ENCODE peak calls at places on chromosomes 6 and 20, in five cellular contexts. B is fibroblast of pulmonary artery, J is kidney, C is heart left ventricle, D is Peyer's patch. M is an unnamed sample.

GRCh38 chr20:4482378-4482777 is 239.3 kb upstream of the PRND start:
- DNase-seq in D (no peak), B (no peak), C (no peak), J (no peak), M (no peak)

GRCh38 chr20:24411003-24411402 is 58.4 kb upstream of the SYNDIG1 start:
- DNase-seq in D (no peak), C (no peak), B (no peak), J (no peak), M (no peak)

GRCh38 chr6:35191899-35192298 is 21.9 kb upstream of the SCUBE3 start:
- DNase-seq in J (no peak), B (no peak), C (no peak), D (no peak), M (no peak)

GRCh38 chr20:61315319-61315718 is 63.3 kb downstream of the CDH4 start:
- DNase-seq in C (no peak), J (no peak), D (no peak), B (no peak), M (no peak)

GRCh38 chr6:147769496-147770087 is 261.1 kb downstream of the SAMD5 start:
- DNase-seq in C (no peak), B (no peak), D (no peak), J (no peak), M (no peak)

GRCh38 chr20:53934421-53935352 is 135.7 kb downstream of the BCAS1 start:
- DNase-seq in C (peak; percentile 49), J (no peak), B (peak; percentile 89), D (peak; percentile 68), M (peak; percentile 95)

GRCh38 chr6:170296423-170296745 is 5.5 kb upstream of the DLL1 start:
- DNase-seq in D (no peak), B (no peak), J (no peak), C (no peak), M (no peak)

GRCh38 chr6:14487625-14488024 is 370.1 kb downstream of the CD83 start:
- DNase-seq in J (no peak), D (no peak), B (no peak), C (no peak), M (no peak)

GRCh38 chr20:19423892-19424620 is 211.6 kb downstream of the SLC24A3 start:
- DNase-seq in D (no peak), J (no peak), B (no peak), C (no peak), M (no peak)

GRCh38 chr6:22886881-22887581 is 317.7 kb downstream of the HDGFL1 start:
- DNase-seq in B (peak; percentile 23), C (no peak), J (no peak), D (no peak), M (peak; percentile 31)

GRCh38 chr20:36092424-36093024 is 62.0 kb upstream of the EPB41L1 start:
- DNase-seq in B (no peak), D (no peak), C (no peak), J (peak; percentile 85), M (no peak)

GRCh38 chr20:63470410-63470809 is 2.0 kb downstream of the KCNQ2 start:
- DNase-seq in B (no peak), J (no peak), D (no peak), C (no peak), M (no peak)

GRCh38 chr20:57869951-57870315 is 160.1 kb upstream of the PMEPA1 start:
- DNase-seq in B (no peak), C (no peak), J (no peak), D (no peak), M (no peak)

GRCh38 chr20:22744341-22745193 is 160.2 kb upstream of the FOXA2 start:
- DNase-seq in J (no peak), C (no peak), B (peak; percentile 60), D (no peak), M (no peak)

GRCh38 chr6:13922750-13923149 is 2.0 kb upstream of the RNF182 start:
- DNase-seq in B (no peak), C (no peak), D (no peak), J (no peak), M (no peak)

GRCh38 chr20:57660510-57661199 is 40.4 kb upstream of the ZBP1 start:
- DNase-seq in J (no peak), B (no peak), C (peak; percentile 24), D (peak; percentile 30), M (no peak)

GRCh38 chr6:140052757-140053729 is 678.6 kb upstream of the CITED2 start:
- DNase-seq in D (no peak), B (peak; percentile 68), J (no peak), C (no peak), M (peak; percentile 51)

GRCh38 chr6:150631283-150631981 is 31.7 kb downstream of the PLEKHG1 start:
- DNase-seq in B (no peak), J (no peak), D (peak; percentile 82), C (no peak), M (no peak)

GRCh38 chr20:47396762-47397476 is 40.4 kb upstream of the ZMYND8 start:
- DNase-seq in D (no peak), J (no peak), B (no peak), C (no peak), M (peak; percentile 17)

GRCh38 chr6:121886223-121886830 is 450.9 kb downstream of the GJA1 start:
- DNase-seq in C (no peak), B (peak; percentile 50), D (no peak), J (no peak), M (no peak)

GRCh38 chr6:21396313-21396712 is 197.2 kb upstream of the SOX4 start:
- DNase-seq in B (peak; percentile 32), D (no peak), C (no peak), J (no peak), M (peak; percentile 72)

GRCh38 chr6:56802570-56802969 is 152.3 kb upstream of the BEND6 start:
- DNase-seq in J (no peak), D (no peak), C (no peak), B (peak; percentile 63), M (peak; percentile 38)

GRCh38 chr6:125212377-125212776 is 58.8 kb downstream of the TPD52L1 start:
- DNase-seq in D (no peak), C (no peak), B (no peak), J (no peak), M (no peak)

GRCh38 chr6:158508450-158508849 is 51.4 kb upstream of the TMEM181 start:
- DNase-seq in D (no peak), J (no peak), C (no peak), B (no peak), M (no peak)

GRCh38 chr6:158507174-158507573 is 52.7 kb upstream of the TMEM181 start:
- DNase-seq in B (no peak), D (no peak), J (no peak), C (no peak), M (no peak)

GRCh38 chr6:158505194-158505593 is 54.7 kb upstream of the TMEM181 start:
- DNase-seq in D (no peak), J (no peak), B (no peak), C (no peak), M (no peak)

GRCh38 chr6:158503846-158504245 is 56.0 kb upstream of the TMEM181 start:
- DNase-seq in B (no peak), C (no peak), D (no peak), J (no peak), M (no peak)

GRCh38 chr6:158506577-158506976 is 53.3 kb upstream of the TMEM181 start:
- DNase-seq in B (peak; percentile 13), D (no peak), C (no peak), J (no peak), M (no peak)
- TF ChIP-seq CTCF in B (peak; percentile 30), D (no peak), C (no peak), J (no peak), M (peak; percentile 62)

DNA sequence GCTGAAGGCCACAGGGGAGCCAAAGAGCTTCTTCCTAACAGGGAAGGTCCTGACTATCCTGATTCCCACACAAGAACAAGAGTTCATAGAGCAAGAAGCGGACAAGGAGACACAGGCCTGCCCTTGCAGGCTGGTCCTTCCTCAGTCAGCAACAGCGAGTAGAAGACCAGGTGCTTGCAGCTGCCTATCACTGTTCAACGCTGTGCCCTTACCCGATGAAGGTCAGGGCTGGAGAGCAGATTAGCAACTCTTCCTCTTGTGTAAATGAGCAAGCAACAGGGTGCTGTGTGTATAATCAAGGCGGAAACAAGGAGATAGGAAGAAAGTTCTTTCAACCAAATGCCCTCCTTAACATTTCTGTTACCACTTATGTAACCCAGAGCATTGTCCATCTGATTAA is 115.3 kb upstream of the SPACA1 start:
- DNase-seq in C (no peak), D (no peak), J (no peak), B (no peak), M (no peak)
- TF ChIP-seq CTCF in C (no peak), D (no peak), J (no peak), B (no peak), M (no peak)

GRCh38 chr6:2158596-2159271 is 86.7 kb downstream of the GMDS start:
- DNase-seq in B (peak; percentile 48), D (no peak), C (no peak), J (no peak), M (no peak)
- TF ChIP-seq CTCF in B (peak; percentile 37), D (no peak), C (no peak), J (peak; percentile 25), M (peak; percentile 72)

DNA sequence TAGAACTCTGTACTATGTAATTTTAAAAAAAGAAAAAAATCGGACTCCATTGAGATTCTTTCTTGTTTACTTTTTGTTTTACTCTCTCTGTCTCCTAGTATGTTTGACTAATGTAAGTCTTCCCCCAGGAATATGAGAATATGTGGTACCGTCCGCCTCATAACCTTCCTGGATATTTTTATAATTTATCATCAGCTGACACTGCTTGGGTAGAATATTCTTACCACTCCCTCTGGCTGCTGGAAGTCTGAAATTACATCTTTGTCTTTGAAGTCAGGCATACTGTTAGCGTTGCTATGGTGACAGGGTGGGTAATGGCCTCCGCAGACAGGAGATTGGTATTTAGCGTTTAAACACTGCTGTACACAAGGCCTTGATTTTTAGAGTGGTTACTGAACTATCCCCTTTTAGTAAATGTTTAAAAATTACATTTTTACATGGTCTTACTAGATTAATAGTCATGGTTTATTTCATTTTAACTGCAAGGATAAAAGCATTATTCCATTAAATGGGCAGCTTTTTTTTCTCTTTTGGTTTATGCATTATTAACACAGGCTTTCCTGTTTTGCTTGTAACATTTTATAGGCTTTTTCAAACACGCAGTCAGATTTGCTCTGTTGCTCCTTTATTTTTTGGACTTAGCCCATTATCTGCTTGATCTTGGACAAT is 176.4 kb downstream of the ARID1B start:
- DNase-seq in D (no peak), J (no peak), C (no peak), B (peak; percentile 95), M (peak; percentile 98)
- TF ChIP-seq CTCF in D (peak; percentile 24), J (peak; percentile 43), C (peak; percentile 24), B (peak; percentile 46), M (peak; percentile 43)

GRCh38 chr6:71446084-71446869 is 157.7 kb downstream of the OGFRL1 start:
- DNase-seq in B (no peak), D (no peak), C (no peak), J (no peak), M (no peak)

DNA sequence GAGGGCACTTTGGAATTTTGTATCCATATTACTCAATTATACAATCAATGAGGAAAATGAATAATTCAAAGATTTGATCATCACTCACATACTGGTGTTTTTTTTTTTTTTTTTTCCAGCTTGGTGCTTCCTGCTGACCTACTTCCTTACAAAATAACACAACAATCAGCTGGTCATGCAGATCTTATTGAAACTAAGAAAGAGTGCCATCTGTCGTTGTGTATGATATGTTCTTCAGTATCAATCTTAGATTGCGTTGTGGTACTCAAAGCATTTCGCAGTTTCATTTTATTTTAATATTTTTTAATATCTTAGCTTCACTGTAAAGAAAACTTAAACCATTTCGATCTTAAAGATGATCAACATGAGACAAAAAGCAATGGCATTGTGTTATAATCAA is 155.6 kb downstream of the OGFRL1 start:
- DNase-seq in D (no peak), C (no peak), J (no peak), B (no peak), M (no peak)
- TF ChIP-seq CTCF in D (no peak), C (no peak), J (peak; percentile 48), B (no peak), M (peak; percentile 7)